ENCODE peak calls at places on chromosomes 2 and 18, in five cellular contexts. W is fibroblast of mammary gland, Y is left ventricle myocardium inferior, Q is HFF-Myc, C is MM.1S. T is an unnamed sample.

GRCh38 chr2:234366891-234367290 is 130.0 kb downstream of the ARL4C start:
- DNase-seq in W (peak), Y (no peak), Q (no peak), C (no peak), T (no peak)

GRCh38 chr2:98378901-98379300 is 32.6 kb downstream of the CNGA3 start:
- DNase-seq in C (no peak), Q (no peak), W (peak), Y (peak), T (no peak)

GRCh38 chr18:24198461-24198860 is 59.6 kb downstream of the CABYR start:
- DNase-seq in W (no peak), C (no peak), Q (no peak), Y (no peak), T (no peak)

GRCh38 chr18:42274488-42275137 is 319.6 kb downstream of the PIK3C3 start:
- DNase-seq in Q (peak), W (peak), C (peak), Y (no peak), T (peak)

GRCh38 chr2:24830786-24831185 is 37.6 kb downstream of the CENPO start:
- DNase-seq in Q (no peak), C (no peak), Y (no peak), W (no peak), T (no peak)

GRCh38 chr2:140275427-140275826 is 1495.2 kb upstream of the NXPH2 start:
- DNase-seq in C (no peak), Y (no peak), Q (no peak), W (no peak), T (no peak)

GRCh38 chr18:48818329-48819254 is 132.2 kb downstream of the SMAD7 start:
- DNase-seq in W (no peak), C (no peak), Y (peak), Q (no peak), T (no peak)

GRCh38 chr2:28821295-28821958 is 10.8 kb downstream of the SPDYA start:
- DNase-seq in W (peak), C (peak), Y (no peak), Q (peak), T (peak)

GRCh38 chr2:217919781-217920351 is 82.9 kb downstream of the TNS1 start:
- DNase-seq in C (no peak), Q (peak), Y (peak), W (peak), T (no peak)

GRCh38 chr18:57433492-57434176 is 1.5 kb upstream of the ONECUT2 start:
- DNase-seq in W (no peak), Y (no peak), C (no peak), Q (no peak), T (no peak)

GRCh38 chr18:27685807-27686412 is 491.0 kb downstream of the CDH2 start:
- DNase-seq in Y (no peak), Q (peak), C (peak), W (peak), T (no peak)

GRCh38 chr2:162694255-162694654 is 144.3 kb downstream of the KCNH7 start:
- DNase-seq in Q (no peak), Y (no peak), C (no peak), W (no peak), T (no peak)

GRCh38 chr2:96710985-96711384 is 28.9 kb downstream of the LMAN2L start:
- DNase-seq in C (no peak), Y (no peak), Q (no peak), W (no peak), T (no peak)

GRCh38 chr2:68255736-68256450 is 3.6 kb upstream of the PPP3R1 start:
- DNase-seq in C (peak), Y (no peak), W (peak), Q (no peak), T (no peak)

DNA sequence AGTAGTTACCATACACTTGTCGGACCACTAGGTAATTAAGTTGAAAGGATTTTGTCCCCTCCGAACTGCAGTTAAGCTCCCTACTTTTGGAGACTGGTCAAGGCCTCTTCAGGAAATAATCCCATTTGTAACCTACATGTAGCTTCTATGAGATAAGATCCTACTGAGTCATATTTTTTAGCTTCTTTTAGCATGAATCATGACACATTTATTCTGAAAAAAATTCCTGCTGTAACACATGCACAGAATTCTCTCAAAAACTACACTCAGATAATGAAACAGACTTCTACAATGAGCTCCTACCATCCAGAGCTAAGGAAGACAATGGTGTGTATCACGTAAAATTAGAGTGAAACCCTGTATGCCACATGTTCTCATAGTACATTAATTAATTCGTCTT is 100.7 kb upstream of the CCDC195 start:
- DNase-seq in Y (no peak), C (no peak), Q (no peak), W (peak), T (no peak)
- TF ChIP-seq CTCF in Y (no peak), C (no peak), Q (no peak), W (no peak), T (no peak)

DNA sequence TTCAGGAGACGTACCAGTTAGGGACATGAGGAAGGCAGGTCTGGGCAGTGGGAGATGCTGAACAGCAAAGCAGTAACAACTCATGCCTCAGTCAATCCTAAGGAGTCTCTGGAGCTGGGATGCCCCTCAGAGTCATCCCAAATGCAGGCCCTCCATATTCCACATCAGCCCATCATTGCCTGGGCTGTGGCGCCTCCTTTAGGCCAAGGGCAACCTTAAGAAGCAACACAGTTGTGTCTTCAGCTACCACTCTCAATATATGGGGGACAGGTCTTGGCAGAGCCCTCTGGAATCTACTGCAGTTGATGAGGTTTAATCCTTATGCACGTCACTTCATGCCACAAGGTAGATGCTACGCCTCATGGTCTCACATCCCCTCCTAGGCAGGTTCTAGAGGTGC is 682.0 kb upstream of the RAB6C start:
- DNase-seq in C (no peak), W (no peak), Y (no peak), Q (no peak), T (peak)
- TF ChIP-seq CTCF in C (no peak), W (no peak), Y (no peak), Q (no peak), T (peak)

GRCh38 chr2:172865422-172865821 is 129.8 kb downstream of the RAPGEF4 start:
- DNase-seq in Y (no peak), W (peak), Q (no peak), C (no peak), T (no peak)
- TF ChIP-seq CTCF in Y (no peak), W (peak), Q (peak), C (peak), T (no peak)

GRCh38 chr2:56318147-56318546 is 134.4 kb downstream of the CCDC85A start:
- DNase-seq in Q (no peak), C (no peak), Y (no peak), W (no peak), T (no peak)
- TF ChIP-seq CTCF in Q (no peak), C (no peak), Y (no peak), W (no peak), T (no peak)

DNA sequence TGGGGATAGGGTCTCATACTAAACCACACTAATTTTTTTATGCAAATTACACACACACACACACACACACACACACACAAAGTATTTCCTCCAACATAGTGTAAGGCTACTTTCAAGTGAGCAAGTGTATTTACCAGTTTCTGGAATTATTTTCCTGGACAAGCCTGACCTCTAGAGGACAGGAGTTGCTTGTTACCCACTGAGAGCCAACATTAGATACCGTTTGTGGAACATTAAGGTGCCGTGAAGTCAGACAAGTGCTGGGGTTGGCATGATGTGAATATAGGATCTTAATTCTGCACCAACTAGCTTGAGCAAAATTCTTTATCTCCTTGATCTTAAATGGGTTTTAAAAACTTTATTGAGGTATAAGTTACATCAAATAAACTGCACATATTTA is 39.3 kb upstream of the SERPINB2 start:
- DNase-seq in Y (no peak), W (peak), Q (peak), C (peak), T (no peak)
- TF ChIP-seq CTCF in Y (peak), W (peak), Q (peak), C (peak), T (peak)

GRCh38 chr2:74001121-74001520 is 16.4 kb downstream of the TET3 start:
- DNase-seq in C (no peak), Q (no peak), Y (no peak), W (peak), T (no peak)

GRCh38 chr2:74003494-74004211 is 18.9 kb downstream of the TET3 start:
- DNase-seq in Q (no peak), Y (no peak), W (peak), C (no peak), T (no peak)

GRCh38 chr2:74002515-74003391 is 18.0 kb downstream of the TET3 start:
- DNase-seq in C (peak), W (peak), Y (peak), Q (no peak), T (peak)

GRCh38 chr2:73999881-74000597 is 15.3 kb downstream of the TET3 start:
- DNase-seq in Q (no peak), Y (no peak), C (no peak), W (no peak), T (no peak)

DNA sequence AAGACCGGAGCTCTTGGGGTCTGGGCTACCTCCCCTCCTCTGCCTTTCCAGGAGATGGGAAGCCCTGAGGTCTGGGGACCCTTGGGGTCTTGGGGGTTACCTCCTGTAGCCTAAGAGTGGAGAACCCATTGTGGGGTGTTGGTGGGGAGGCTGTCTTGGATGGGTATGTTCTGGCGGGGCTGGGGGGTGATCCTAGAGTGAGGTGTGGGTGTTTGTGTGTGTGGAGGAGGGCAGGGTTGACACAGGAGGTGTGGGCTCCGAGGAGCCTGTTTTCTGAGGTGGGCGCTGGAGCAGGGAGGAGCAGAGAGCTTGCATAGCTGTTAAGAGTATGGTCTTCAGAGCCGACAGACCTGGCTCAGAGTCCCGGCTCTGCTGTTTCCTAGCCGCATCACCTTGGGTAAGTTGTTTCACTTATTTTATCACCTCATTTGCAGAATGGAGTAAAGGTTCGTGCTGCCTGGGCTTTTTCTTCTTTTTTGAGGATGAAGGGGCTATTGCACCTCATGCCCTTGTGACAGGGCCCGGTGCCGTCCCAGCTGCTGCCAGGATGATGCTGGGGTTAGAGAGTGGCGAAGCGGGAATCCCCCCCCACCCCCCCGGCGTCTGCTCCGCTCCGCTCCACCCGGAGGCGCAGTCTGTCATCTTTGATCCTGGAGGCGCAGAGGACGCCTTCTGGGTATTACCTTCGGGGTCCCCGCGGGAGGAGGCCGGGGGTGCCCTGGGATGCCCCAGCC is 17.2 kb downstream of the TET3 start:
- DNase-seq in Q (no peak), Y (no peak), W (no peak), C (no peak), T (no peak)
- TF ChIP-seq CTCF in Q (no peak), Y (no peak), W (peak), C (no peak), T (no peak)

GRCh38 chr2:231395188-231396057 is at the start of gene B3GNT7:
- DNase-seq in Q (no peak), C (no peak), W (no peak), Y (no peak), T (peak)

GRCh38 chr2:231393149-231394131 is 2.1 kb upstream of the B3GNT7 start:
- DNase-seq in C (no peak), W (no peak), Q (no peak), Y (no peak), T (peak)

GRCh38 chr2:231396058-231396821 is 730 bp downstream of the B3GNT7 start:
- DNase-seq in Y (no peak), Q (no peak), C (no peak), W (no peak), T (peak)

GRCh38 chr2:231392431-231393148 is 2.9 kb upstream of the B3GNT7 start:
- DNase-seq in Q (no peak), Y (no peak), C (no peak), W (no peak), T (no peak)

DNA sequence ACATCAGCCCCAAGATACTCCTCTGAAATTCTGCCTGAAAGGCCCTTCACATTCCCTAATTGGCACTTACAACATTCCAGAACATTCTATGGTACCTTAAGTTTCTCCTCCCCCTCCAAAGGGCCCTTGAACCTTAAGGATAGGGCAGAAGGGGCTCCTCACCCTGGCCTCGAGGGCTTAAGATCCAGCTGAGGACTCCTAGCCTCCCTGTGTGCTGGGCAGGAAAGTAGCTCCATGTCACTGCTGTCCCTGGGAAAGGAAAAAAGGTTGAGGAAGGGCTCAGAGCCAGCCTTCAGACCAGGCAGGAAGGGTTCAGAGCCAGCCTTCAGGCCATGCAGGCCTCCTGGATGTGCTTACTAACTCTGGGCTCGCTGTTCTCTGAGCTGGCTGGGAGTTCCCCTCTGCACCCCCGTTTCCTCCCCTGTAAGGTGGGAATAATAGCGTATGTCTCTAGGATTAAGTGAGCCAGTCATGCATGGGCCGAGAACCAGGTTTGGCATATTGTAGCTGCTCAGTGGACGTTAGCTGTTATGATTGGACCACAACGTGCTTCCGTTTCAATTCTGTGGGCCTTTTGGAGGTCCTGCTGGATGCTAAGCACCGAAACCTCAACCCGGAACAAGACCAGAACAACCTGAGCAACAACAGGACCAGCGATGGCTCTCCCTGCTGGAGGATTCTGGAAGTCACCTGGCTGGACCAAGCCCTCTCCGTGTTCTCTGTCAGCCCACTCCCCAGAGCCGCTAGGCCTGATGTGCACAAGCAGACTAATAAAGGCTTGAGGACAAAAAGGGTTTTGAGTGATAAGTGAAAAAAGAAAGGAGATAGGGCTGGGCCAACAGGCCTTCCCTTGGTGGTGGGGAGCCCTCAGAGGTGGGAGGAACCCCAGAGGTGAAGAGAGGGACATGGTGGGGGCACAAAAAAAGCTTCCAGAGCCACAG is 1.0 kb upstream of the B3GNT7 start:
- DNase-seq in Y (no peak), W (no peak), Q (no peak), C (no peak), T (peak)
- TF ChIP-seq CTCF in Y (peak), W (no peak), Q (no peak), C (no peak), T (peak)

GRCh38 chr2:15665943-15666460 is 74.3 kb downstream of the DDX1 start:
- DNase-seq in C (no peak), W (no peak), Y (no peak), Q (no peak), T (no peak)

GRCh38 chr2:15663802-15664201 is 72.1 kb downstream of the DDX1 start:
- DNase-seq in C (no peak), W (no peak), Q (no peak), Y (no peak), T (no peak)

GRCh38 chr2:15664273-15665066 is 72.8 kb downstream of the DDX1 start:
- DNase-seq in Q (no peak), W (no peak), C (no peak), Y (no peak), T (no peak)

GRCh38 chr2:15666776-15667578 is 75.3 kb downstream of the DDX1 start:
- DNase-seq in C (no peak), W (no peak), Q (no peak), Y (no peak), T (no peak)

DNA sequence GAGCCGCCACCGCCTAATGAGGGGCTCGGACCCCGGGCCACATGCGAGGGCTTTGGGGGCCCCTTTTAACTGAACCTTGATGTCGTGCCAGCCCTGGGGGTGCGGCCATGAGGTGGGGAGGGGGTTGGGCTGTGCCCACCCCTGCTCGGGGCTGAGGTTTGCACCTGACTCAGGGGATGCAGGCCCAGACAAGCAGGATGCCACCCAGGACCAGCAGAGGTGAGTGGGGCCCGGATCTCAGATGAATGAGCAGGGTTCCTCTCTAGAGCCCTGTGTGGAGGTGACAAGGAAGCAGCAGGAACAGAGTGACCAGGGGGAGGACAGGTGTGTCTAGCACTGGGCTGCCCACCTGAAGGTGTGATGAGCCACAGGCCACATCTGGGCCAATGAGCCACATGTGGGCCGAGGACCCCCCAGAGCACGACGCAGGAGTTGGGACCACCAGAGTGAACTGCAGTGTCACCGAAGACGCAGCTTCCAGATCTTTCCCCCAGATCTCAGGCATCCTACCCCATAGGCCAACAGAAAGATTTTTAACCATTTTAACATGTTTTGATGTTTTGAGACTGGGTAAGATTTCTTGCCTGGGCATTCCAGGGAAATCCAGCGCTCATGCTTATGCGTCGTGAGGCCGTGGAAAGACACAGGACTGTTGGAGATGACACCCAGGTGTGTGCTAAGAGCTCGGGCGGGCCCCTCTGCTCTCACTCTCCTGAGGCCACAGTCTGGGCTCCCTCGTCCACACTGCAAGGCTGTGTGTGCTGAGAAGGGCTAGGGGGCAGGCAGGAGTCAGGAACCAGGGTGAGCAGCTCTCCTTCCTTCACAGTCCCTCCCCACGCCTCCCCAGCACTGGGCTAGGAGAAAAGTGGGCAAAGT is 73.6 kb downstream of the DDX1 start:
- DNase-seq in W (no peak), Q (no peak), Y (no peak), C (no peak), T (no peak)
- TF ChIP-seq CTCF in W (no peak), Q (no peak), Y (no peak), C (no peak), T (no peak)